ENCODE peak calls at places on chromosomes 11 and 22, in nine cellular contexts. One of them, this sample, is unnamed.

GRCh38 chr11:119678351-119678750 is 50.6 kb downstream of the NECTIN1 start:
- DNase-seq in Ammon's horn: no peak
- DNase-seq in D341Med: no peak
- DNase-seq in upper lobe of right lung: no peak
- DNase-seq in fibroblast of mammary gland: no peak
- DNase-seq in LoVo: no peak
- DNase-seq in NCI-H460: no peak
- DNase-seq in progenitor cell of endocrine pancreas: no peak
- DNase-seq in NCI-H1048: no peak
- DNase-seq in this sample: no peak

GRCh38 chr11:9821008-9821752 is 157.3 kb downstream of the SWAP70 start:
- DNase-seq in LoVo: no peak
- DNase-seq in fibroblast of mammary gland: peak; percentile 69
- DNase-seq in progenitor cell of endocrine pancreas: no peak
- DNase-seq in NCI-H460: no peak
- DNase-seq in NCI-H1048: no peak
- DNase-seq in D341Med: no peak
- DNase-seq in Ammon's horn: no peak
- DNase-seq in upper lobe of right lung: no peak
- DNase-seq in this sample: no peak

GRCh38 chr11:68659158-68659921 is 25.0 kb upstream of the GAL start:
- DNase-seq in D341Med: no peak
- DNase-seq in Ammon's horn: peak; percentile 43
- DNase-seq in LoVo: peak; percentile 21
- DNase-seq in upper lobe of right lung: no peak
- DNase-seq in NCI-H460: no peak
- DNase-seq in fibroblast of mammary gland: peak; percentile 99
- DNase-seq in progenitor cell of endocrine pancreas: no peak
- DNase-seq in NCI-H1048: no peak
- DNase-seq in this sample: peak; percentile 52

GRCh38 chr11:18721576-18722292 is 4.3 kb downstream of the IGSF22 start:
- DNase-seq in NCI-H1048: no peak
- DNase-seq in progenitor cell of endocrine pancreas: peak; percentile 50
- DNase-seq in Ammon's horn: peak; percentile 66
- DNase-seq in upper lobe of right lung: no peak
- DNase-seq in LoVo: peak; percentile 37
- DNase-seq in NCI-H460: no peak
- DNase-seq in D341Med: peak; percentile 63
- DNase-seq in fibroblast of mammary gland: peak; percentile 54
- DNase-seq in this sample: peak; percentile 45

GRCh38 chr22:36211237-36211881 is 9.8 kb upstream of the APOL4 start:
- DNase-seq in upper lobe of right lung: no peak
- DNase-seq in progenitor cell of endocrine pancreas: no peak
- DNase-seq in fibroblast of mammary gland: peak; percentile 59
- DNase-seq in NCI-H1048: no peak
- DNase-seq in D341Med: no peak
- DNase-seq in NCI-H460: no peak
- DNase-seq in LoVo: no peak
- DNase-seq in Ammon's horn: peak; percentile 66
- DNase-seq in this sample: no peak

GRCh38 chr22:42676059-42676607 is 26.9 kb upstream of the CYB5R3 start:
- DNase-seq in D341Med: no peak
- DNase-seq in Ammon's horn: no peak
- DNase-seq in NCI-H1048: no peak
- DNase-seq in LoVo: no peak
- DNase-seq in upper lobe of right lung: no peak
- DNase-seq in NCI-H460: no peak
- DNase-seq in progenitor cell of endocrine pancreas: no peak
- DNase-seq in fibroblast of mammary gland: peak; percentile 83
- DNase-seq in this sample: no peak

GRCh38 chr22:36103891-36104290 is 56.7 kb downstream of the APOL3 start:
- DNase-seq in Ammon's horn: no peak
- DNase-seq in upper lobe of right lung: no peak
- DNase-seq in LoVo: no peak
- DNase-seq in progenitor cell of endocrine pancreas: no peak
- DNase-seq in NCI-H1048: no peak
- DNase-seq in NCI-H460: no peak
- DNase-seq in fibroblast of mammary gland: no peak
- DNase-seq in D341Med: no peak
- DNase-seq in this sample: no peak

GRCh38 chr22:26763633-26764295 is 106.4 kb downstream of the MIAT start:
- DNase-seq in NCI-H1048: no peak
- DNase-seq in upper lobe of right lung: no peak
- DNase-seq in LoVo: no peak
- DNase-seq in D341Med: no peak
- DNase-seq in progenitor cell of endocrine pancreas: no peak
- DNase-seq in fibroblast of mammary gland: peak; percentile 42
- DNase-seq in Ammon's horn: peak; percentile 36
- DNase-seq in NCI-H460: peak; percentile 35
- DNase-seq in this sample: no peak

GRCh38 chr11:15663778-15664218 is 549.1 kb downstream of the INSC start:
- DNase-seq in Ammon's horn: peak; percentile 48
- DNase-seq in NCI-H1048: no peak
- DNase-seq in progenitor cell of endocrine pancreas: no peak
- DNase-seq in D341Med: no peak
- DNase-seq in fibroblast of mammary gland: no peak
- DNase-seq in LoVo: no peak
- DNase-seq in upper lobe of right lung: no peak
- DNase-seq in NCI-H460: no peak
- DNase-seq in this sample: peak; percentile 59

GRCh38 chr11:104435498-104435897 is 271.6 kb upstream of the PDGFD start:
- DNase-seq in D341Med: no peak
- DNase-seq in progenitor cell of endocrine pancreas: no peak
- DNase-seq in upper lobe of right lung: no peak
- DNase-seq in NCI-H460: no peak
- DNase-seq in NCI-H1048: no peak
- DNase-seq in fibroblast of mammary gland: no peak
- DNase-seq in LoVo: no peak
- DNase-seq in Ammon's horn: no peak
- DNase-seq in this sample: no peak

GRCh38 chr11:5348516-5349194 is 2.7 kb upstream of the OR51B6 start:
- DNase-seq in Ammon's horn: no peak
- DNase-seq in NCI-H1048: no peak
- DNase-seq in fibroblast of mammary gland: no peak
- DNase-seq in NCI-H460: no peak
- DNase-seq in progenitor cell of endocrine pancreas: no peak
- DNase-seq in D341Med: no peak
- DNase-seq in upper lobe of right lung: no peak
- DNase-seq in LoVo: no peak
- DNase-seq in this sample: no peak

GRCh38 chr11:98455500-98456186 is 565.1 kb upstream of the CNTN5 start:
- DNase-seq in D341Med: peak; percentile 29
- DNase-seq in Ammon's horn: peak; percentile 25
- DNase-seq in LoVo: no peak
- DNase-seq in upper lobe of right lung: no peak
- DNase-seq in NCI-H1048: no peak
- DNase-seq in NCI-H460: no peak
- DNase-seq in progenitor cell of endocrine pancreas: no peak
- DNase-seq in fibroblast of mammary gland: no peak
- DNase-seq in this sample: no peak